ENCODE peak calls at places on chromosomes 3 and 15, in nine cellular contexts. S is heart right ventricle, Y is transverse colon, V is esophagus squamous epithelium, J is AG04449, N is spleen, Z is ovary, M is left ventricle myocardium inferior, E is GM12864. A is an unnamed sample.
A peak's percentile ranks its signal among the peaks of the same experiment; 100 is the strongest.

GRCh38 chr3:11240496-11240895 is 31.7 kb upstream of the ATG7 start:
- DNase-seq in S (no peak), Y (no peak), V (no peak), J (no peak), N (no peak), Z (no peak), M (no peak), E (no peak), A (no peak)

GRCh38 chr15:93974804-93975481 is 256.4 kb upstream of the MCTP2 start:
- DNase-seq in S (no peak), Y (no peak), V (no peak), J (no peak), N (no peak), Z (no peak), M (no peak), E (no peak), A (peak; percentile 30)

GRCh38 chr15:48427960-48428547 is 96.8 kb downstream of the DUT start:
- DNase-seq in S (no peak), Y (no peak), V (no peak), J (peak; percentile 80), N (no peak), Z (no peak), M (no peak), E (no peak), A (peak; percentile 26)

GRCh38 chr3:181782306-181782924 is 70.7 kb downstream of the SOX2 start:
- DNase-seq in S (no peak), Y (no peak), V (no peak), J (no peak), N (no peak), Z (no peak), M (no peak), E (no peak), A (peak; percentile 66)

GRCh38 chr3:183466575-183466974 is 38.2 kb upstream of the MCF2L2 start:
- DNase-seq in S (no peak), Y (no peak), V (no peak), J (no peak), N (no peak), Z (no peak), M (no peak), E (no peak), A (no peak)

GRCh38 chr3:197021231-197021630 is 8.4 kb downstream of the MELTF start:
- DNase-seq in S (no peak), Y (no peak), V (no peak), J (no peak), N (no peak), Z (no peak), M (no peak), E (no peak), A (no peak)

GRCh38 chr3:140203510-140203909 is 268.5 kb downstream of the CLSTN2 start:
- DNase-seq in S (no peak), Y (no peak), V (no peak), J (no peak), N (no peak), Z (no peak), M (no peak), E (no peak), A (no peak)

GRCh38 chr3:190826018-190826417 is 36.5 kb downstream of the GMNC start:
- DNase-seq in S (no peak), Y (no peak), V (no peak), J (no peak), N (no peak), Z (no peak), M (no peak), E (no peak), A (no peak)

GRCh38 chr15:41160639-41161315 is 44.7 kb upstream of the INO80 start:
- DNase-seq in S (no peak), Y (no peak), V (no peak), J (no peak), N (no peak), Z (no peak), M (no peak), E (no peak), A (peak; percentile 27)

GRCh38 chr3:152460936-152461335 is 192.2 kb downstream of the MBNL1 start:
- DNase-seq in S (no peak), Y (peak; percentile 23), V (no peak), J (no peak), N (no peak), Z (no peak), M (no peak), E (no peak), A (no peak)

GRCh38 chr15:99555089-99555488 is 10.7 kb upstream of the MEF2A start:
- DNase-seq in S (no peak), Y (no peak), V (no peak), J (no peak), N (no peak), Z (no peak), M (no peak), E (no peak), A (no peak)

GRCh38 chr3:120572027-120572426 is 24.1 kb upstream of the NDUFB4 start:
- DNase-seq in S (no peak), Y (no peak), V (no peak), J (no peak), N (no peak), Z (no peak), M (no peak), E (no peak), A (no peak)

GRCh38 chr15:95590533-95591044 is 739.9 kb upstream of the NR2F2 start:
- DNase-seq in S (no peak), Y (no peak), V (no peak), J (no peak), N (no peak), Z (no peak), M (no peak), E (no peak), A (peak; percentile 72)

GRCh38 chr3:157282261-157283191 is 122.6 kb upstream of the CCNL1 start:
- DNase-seq in S (no peak), Y (no peak), V (no peak), J (peak; percentile 90), N (no peak), Z (no peak), M (no peak), E (no peak), A (peak; percentile 93)

DNA sequence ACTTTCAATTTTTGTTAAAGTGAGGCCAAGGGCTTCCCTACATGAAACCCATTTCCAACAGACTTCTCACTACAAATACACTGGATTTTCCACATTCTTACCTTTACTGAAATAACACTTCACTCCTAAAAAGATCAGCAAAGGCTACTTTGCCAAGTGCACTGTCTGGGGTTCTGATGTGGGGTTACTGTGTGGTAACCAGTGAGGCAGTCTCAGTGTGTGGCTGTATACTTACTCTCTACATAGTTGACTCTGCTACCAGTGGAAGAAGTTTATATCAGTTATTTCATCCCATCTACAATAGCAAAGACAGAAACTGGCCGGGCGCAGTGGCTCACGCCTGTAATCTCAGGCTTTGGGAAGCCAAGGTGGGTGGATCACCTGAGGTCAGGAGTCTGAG is 5.6 kb downstream of the WDR82 start:
- DNase-seq in S (no peak), Y (no peak), V (no peak), J (no peak), N (no peak), Z (no peak), M (no peak), E (no peak), A (no peak)
- H3K4me3 ChIP-seq in S (no peak overlapping the region), Y (no peak overlapping the region), V (no peak overlapping the region), J (no peak overlapping the region), N (no peak overlapping the region), Z (no peak overlapping the region), M (no peak overlapping the region), E (no peak overlapping the region), A (no peak overlapping the region)

GRCh38 chr3:160928183-160928718 is 172.2 kb downstream of the PPM1L start:
- DNase-seq in S (no peak), Y (no peak), V (no peak), J (no peak), N (no peak), Z (no peak), M (no peak), E (no peak), A (no peak)

GRCh38 chr3:160931474-160931873 is 173.7 kb downstream of the B3GALNT1 start:
- DNase-seq in S (no peak), Y (no peak), V (no peak), J (no peak), N (no peak), Z (no peak), M (no peak), E (no peak), A (no peak)

GRCh38 chr3:160927620-160928019 is 171.6 kb downstream of the PPM1L start:
- DNase-seq in S (no peak), Y (no peak), V (no peak), J (no peak), N (no peak), Z (no peak), M (no peak), E (no peak), A (no peak)

GRCh38 chr3:160924776-160925175 is 168.7 kb downstream of the PPM1L start:
- DNase-seq in S (no peak), Y (no peak), V (no peak), J (no peak), N (no peak), Z (no peak), M (no peak), E (no peak), A (no peak)

DNA sequence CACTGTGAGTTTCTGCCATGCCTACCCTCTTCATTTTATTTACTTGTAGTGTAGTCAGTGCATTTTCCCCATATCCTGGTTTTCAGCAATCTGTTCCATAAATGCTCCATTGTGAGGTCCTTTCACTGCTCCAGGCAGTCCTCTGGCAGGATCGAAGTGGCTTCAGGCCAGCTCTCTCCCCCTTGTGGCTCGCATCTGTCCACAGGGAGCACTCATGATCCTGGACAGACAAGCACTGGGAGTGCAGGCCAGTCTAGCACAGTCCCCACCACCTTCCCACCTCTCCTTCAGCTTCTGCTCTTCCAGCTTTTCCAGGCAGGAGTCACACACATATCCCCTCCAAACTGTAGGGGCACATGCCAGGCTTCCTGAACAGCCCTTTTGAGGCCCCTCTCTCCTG is 173.6 kb downstream of the PPM1L start:
- DNase-seq in S (peak; percentile 57), Y (peak; percentile 13), V (no peak), J (no peak), N (no peak), Z (no peak), M (peak; percentile 66), E (no peak), A (peak; percentile 11)
- TF ChIP-seq CTCF in S (peak; percentile 53), Y (no peak), V (no peak), J (peak; percentile 2), N (no peak), Z (no peak), M (peak; percentile 64), E (no peak), A (no peak)

GRCh38 chr15:64044315-64045105 is 1.8 kb downstream of the DAPK2 start:
- DNase-seq in S (no peak), Y (no peak), V (no peak), J (no peak), N (no peak), Z (no peak), M (no peak), E (peak; percentile 58), A (no peak)
- H3K4me3 ChIP-seq in S (peak overlapping the region; percentile 72), Y (no peak overlapping the region), V (no peak overlapping the region), J (no peak overlapping the region), N (no peak overlapping the region), Z (no peak overlapping the region), M (peak overlapping the region; percentile 82), E (peak overlapping the region; percentile 61), A (no peak overlapping the region)

GRCh38 chr3:22922317-22922716 is 280.8 kb upstream of the UBE2E2 start:
- DNase-seq in S (no peak), Y (no peak), V (no peak), J (no peak), N (no peak), Z (no peak), M (no peak), E (no peak), A (peak; percentile 27)
- TF ChIP-seq CTCF in S (peak; percentile 40), Y (peak; percentile 29), V (peak; percentile 32), J (no peak), N (no peak), Z (no peak), M (peak; percentile 48), E (peak; percentile 20), A (peak; percentile 30)